ENCODE peak calls at places on chromosomes 13 and 19, in eight cellular contexts. B, N, T, Q, C, L, U and P are unnamed samples.

GRCh38 chr19:12996542-12997094 is 1.3 kb downstream of the NFIX start:
- DNase-seq in B (peak; percentile 50), N (peak; percentile 33), T (no peak), Q (peak; percentile 52), C (no peak), L (no peak), U (no peak), P (peak; percentile 49)

GRCh38 chr19:8577247-8577646 is at the start of gene MYO1F:
- DNase-seq in B (no peak), N (no peak), T (peak; percentile 78), Q (no peak), C (no peak), L (no peak), U (no peak), P (no peak)

GRCh38 chr19:46386151-46386550 is 27.2 kb downstream of the CCDC8 start:
- DNase-seq in B (no peak), N (no peak), T (no peak), Q (no peak), C (no peak), L (no peak), U (no peak), P (no peak)

GRCh38 chr19:47499371-47499770 is 15.4 kb upstream of the KPTN start:
- DNase-seq in B (no peak), N (no peak), T (no peak), Q (no peak), C (no peak), L (no peak), U (no peak), P (no peak)

GRCh38 chr19:13012690-13013608 is 17.7 kb downstream of the NFIX start:
- DNase-seq in B (peak; percentile 64), N (no peak), T (peak; percentile 78), Q (peak; percentile 80), C (no peak), L (peak; percentile 28), U (peak; percentile 76), P (peak; percentile 67)

GRCh38 chr19:54653181-54653809 is 9.5 kb upstream of the LILRB4 start:
- DNase-seq in B (no peak), N (peak; percentile 70), T (no peak), Q (peak; percentile 65), C (no peak), L (peak; percentile 29), U (peak; percentile 65), P (peak; percentile 31)

GRCh38 chr13:74210693-74211393 is 76.6 kb upstream of the KLF12 start:
- DNase-seq in B (no peak), N (peak; percentile 53), T (no peak), Q (peak; percentile 23), C (peak; percentile 23), L (no peak), U (peak; percentile 78), P (peak; percentile 96)

GRCh38 chr19:17671906-17672305 is 16.2 kb downstream of the UNC13A start:
- DNase-seq in B (no peak), N (peak; percentile 64), T (peak; percentile 39), Q (no peak), C (no peak), L (no peak), U (no peak), P (peak; percentile 59)

GRCh38 chr19:45323671-45324081 is 1.0 kb upstream of the CKM start:
- DNase-seq in B (no peak), N (no peak), T (no peak), Q (no peak), C (peak; percentile 35), L (no peak), U (peak; percentile 56), P (no peak)

GRCh38 chr13:55493297-55493696 is 1647.4 kb upstream of the PRR20A start:
- DNase-seq in B (no peak), N (no peak), T (no peak), Q (no peak), C (no peak), L (no peak), U (no peak), P (no peak)

GRCh38 chr13:32408999-32409313 is 19.0 kb downstream of the N4BP2L1 start:
- DNase-seq in B (no peak), N (no peak), T (no peak), Q (no peak), C (no peak), L (no peak), U (no peak), P (no peak)

GRCh38 chr13:23741879-23742510 is 147.2 kb downstream of the MIPEP start:
- DNase-seq in B (no peak), N (peak; percentile 29), T (no peak), Q (no peak), C (no peak), L (no peak), U (no peak), P (no peak)

GRCh38 chr13:90416519-90416918 is 931.0 kb upstream of the MIR17HG start:
- DNase-seq in B (no peak), N (no peak), T (no peak), Q (no peak), C (no peak), L (no peak), U (peak; percentile 55), P (peak; percentile 62)

GRCh38 chr19:56301886-56302620 is 12.6 kb downstream of the ZSCAN5A start:
- DNase-seq in B (no peak), N (no peak), T (peak; percentile 64), Q (no peak), C (no peak), L (no peak), U (no peak), P (no peak)

GRCh38 chr19:6484831-6485230 is 3.2 kb upstream of the DENND1C start:
- DNase-seq in B (no peak), N (no peak), T (no peak), Q (no peak), C (no peak), L (no peak), U (no peak), P (no peak)

GRCh38 chr19:11023016-11023415 is 62.2 kb downstream of the SMARCA4 start:
- DNase-seq in B (no peak), N (no peak), T (peak; percentile 56), Q (no peak), C (no peak), L (no peak), U (no peak), P (no peak)

GRCh38 chr13:109028626-109029025 is 399.2 kb downstream of the MYO16 start:
- DNase-seq in B (no peak), N (no peak), T (no peak), Q (no peak), C (no peak), L (no peak), U (no peak), P (peak; percentile 38)

GRCh38 chr19:10362259-10362658 is 18.1 kb downstream of the TYK2 start:
- DNase-seq in B (no peak), N (no peak), T (peak; percentile 45), Q (no peak), C (no peak), L (no peak), U (no peak), P (no peak)

GRCh38 chr19:1947651-1948209 is 6.8 kb downstream of the CSNK1G2 start:
- DNase-seq in B (no peak), N (no peak), T (peak; percentile 59), Q (peak; percentile 95), C (no peak), L (no peak), U (no peak), P (no peak)

GRCh38 chr19:49856574-49857021 is 5.6 kb downstream of the PTOV1 start:
- DNase-seq in B (no peak), N (peak; percentile 23), T (no peak), Q (no peak), C (no peak), L (no peak), U (no peak), P (no peak)

GRCh38 chr13:24931450-24932217 is 164.3 kb upstream of the PABPC3 start:
- DNase-seq in B (no peak), N (no peak), T (no peak), Q (no peak), C (no peak), L (no peak), U (no peak), P (no peak)

GRCh38 chr19:35332817-35333216 is 3.8 kb downstream of the CD22 start:
- DNase-seq in B (no peak), N (no peak), T (no peak), Q (no peak), C (no peak), L (no peak), U (no peak), P (no peak)

GRCh38 chr13:72437458-72437857 is 290.0 kb downstream of the MZT1 start:
- DNase-seq in B (no peak), N (no peak), T (no peak), Q (no peak), C (no peak), L (no peak), U (no peak), P (peak; percentile 4)

GRCh38 chr13:98691360-98691759 is 61.1 kb downstream of the SLC15A1 start:
- DNase-seq in B (no peak), N (no peak), T (no peak), Q (no peak), C (peak; percentile 29), L (no peak), U (no peak), P (no peak)

GRCh38 chr19:40633207-40633606 is 32.0 kb downstream of the LTBP4 start:
- DNase-seq in B (no peak), N (no peak), T (no peak), Q (no peak), C (no peak), L (no peak), U (no peak), P (no peak)

GRCh38 chr19:1453525-1454371 is 3.8 kb downstream of the APC2 start:
- DNase-seq in B (peak; percentile 94), N (peak; percentile 31), T (no peak), Q (peak; percentile 96), C (no peak), L (no peak), U (peak; percentile 31), P (no peak)

GRCh38 chr19:4429266-4430200 is 27.1 kb downstream of the CHAF1A start:
- DNase-seq in B (no peak), N (no peak), T (no peak), Q (no peak), C (no peak), L (no peak), U (no peak), P (no peak)

GRCh38 chr13:35283856-35284255 is 192.6 kb downstream of the MAB21L1 start:
- DNase-seq in B (no peak), N (peak; percentile 62), T (no peak), Q (no peak), C (peak; percentile 54), L (no peak), U (no peak), P (peak; percentile 29)

GRCh38 chr19:17292301-17293074 is 10.7 kb downstream of the ABHD8 start:
- DNase-seq in B (peak; percentile 47), N (peak; percentile 86), T (peak; percentile 84), Q (peak; percentile 94), C (peak; percentile 92), L (peak; percentile 81), U (peak; percentile 95), P (peak; percentile 90)